ENCODE peak calls at places on chromosome 13, in six cellular contexts. K, C, S, J, P and X are unnamed samples.

GRCh38 chr13:93066187-93066586 is 160.4 kb upstream of the GPC6 start:
- DNase-seq in S (no peak), J (no peak), P (no peak), C (peak), K (no peak), X (peak)

GRCh38 chr13:63433546-63434150 is 2018.0 kb upstream of the PCDH20 start:
- DNase-seq in K (no peak), J (peak), P (no peak), S (no peak), C (peak), X (peak)

GRCh38 chr13:91652389-91652788 is 254.0 kb downstream of the GPC5 start:
- DNase-seq in P (no peak), S (no peak), K (no peak), J (peak), C (no peak), X (no peak)

GRCh38 chr13:33125821-33126570 is 109.8 kb downstream of the KL start:
- DNase-seq in S (no peak), K (no peak), C (peak), P (no peak), J (peak), X (peak)

GRCh38 chr13:112684444-112684843 is 5.4 kb upstream of the ATP11A start:
- DNase-seq in C (no peak), J (no peak), S (no peak), P (no peak), K (no peak), X (no peak)

GRCh38 chr13:98111168-98112098 is 31.5 kb upstream of the FARP1 start:
- DNase-seq in P (no peak), S (no peak), K (peak), J (no peak), C (no peak), X (no peak)

GRCh38 chr13:104773775-104774174 is 1707.6 kb upstream of the SLC10A2 start:
- DNase-seq in J (peak), P (peak), C (peak), K (no peak), S (no peak), X (peak)

GRCh38 chr13:66425741-66426140 is 804.4 kb downstream of the PCDH9 start:
- DNase-seq in K (no peak), J (no peak), C (peak), S (no peak), P (no peak), X (no peak)

GRCh38 chr13:112983428-112984196 is 14.6 kb downstream of the MCF2L start:
- DNase-seq in S (no peak), K (no peak), J (no peak), C (no peak), P (no peak), X (no peak)

GRCh38 chr13:59468396-59468795 is 695.3 kb downstream of the DIAPH3 start:
- DNase-seq in C (no peak), S (no peak), P (no peak), J (no peak), K (no peak), X (no peak)

GRCh38 chr13:29165840-29166239 is 345.7 kb downstream of the MTUS2 start:
- DNase-seq in K (no peak), P (no peak), S (no peak), C (no peak), J (no peak), X (no peak)

GRCh38 chr13:27923794-27924528 is 4.2 kb downstream of the PDX1 start:
- DNase-seq in P (peak), K (peak), C (no peak), S (no peak), J (no peak), X (no peak)

GRCh38 chr13:94435604-94436226 is 43.8 kb downstream of the DCT start:
- DNase-seq in C (no peak), J (peak), K (no peak), S (no peak), P (peak), X (peak)

GRCh38 chr13:67515895-67516294 is 285.8 kb upstream of the PCDH9 start:
- DNase-seq in J (peak), P (no peak), C (peak), S (no peak), K (no peak), X (peak)

GRCh38 chr13:38641164-38641948 is 45.5 kb upstream of the FREM2 start:
- DNase-seq in S (no peak), K (no peak), C (no peak), J (no peak), P (no peak), X (peak)

GRCh38 chr13:86986448-86986847 is 684.7 kb upstream of the SLITRK5 start:
- DNase-seq in C (no peak), K (no peak), J (no peak), P (no peak), S (no peak), X (no peak)

GRCh38 chr13:112447761-112448603 is 71.8 kb downstream of the SPACA7 start:
- DNase-seq in P (no peak), C (no peak), S (no peak), K (no peak), J (no peak), X (no peak)

GRCh38 chr13:83182845-83183244 is 699.4 kb downstream of the SLITRK1 start:
- DNase-seq in P (no peak), S (no peak), K (no peak), C (no peak), J (no peak), X (no peak)

GRCh38 chr13:82654851-82655517 is 1227.3 kb downstream of the SLITRK1 start:
- DNase-seq in J (peak), P (no peak), S (no peak), C (peak), K (no peak), X (no peak)

GRCh38 chr13:24802074-24802473 is 38.1 kb downstream of the RNF17 start:
- DNase-seq in J (peak), P (no peak), S (no peak), C (no peak), K (no peak), X (no peak)

GRCh38 chr13:95880346-95880745 is 172.9 kb downstream of the UGGT2 start:
- DNase-seq in P (no peak), K (no peak), J (no peak), S (no peak), C (no peak), X (no peak)

GRCh38 chr13:45082964-45083363 is 37.3 kb upstream of the GTF2F2 start:
- DNase-seq in C (peak), P (no peak), J (peak), K (no peak), S (no peak), X (peak)

GRCh38 chr13:80050252-80050651 is 290.7 kb downstream of the SPRY2 start:
- DNase-seq in C (no peak), S (no peak), J (no peak), K (no peak), P (no peak), X (no peak)

GRCh38 chr13:50893211-50893852 is 16.3 kb upstream of the RNASEH2B start:
- DNase-seq in K (no peak), S (no peak), P (peak), J (no peak), C (no peak), X (no peak)

GRCh38 chr13:101447852-101448251 is 4.6 kb upstream of the ITGBL1 start:
- DNase-seq in P (no peak), K (no peak), C (no peak), J (no peak), S (no peak), X (no peak)

GRCh38 chr13:114115191-114115671 is 17.2 kb downstream of the RASA3 start:
- DNase-seq in K (no peak), S (peak), C (peak), J (peak), P (no peak), X (peak)
- TF ChIP-seq CTCF in K (no peak), S (no peak), C (peak), J (no peak), P (no peak), X (peak)

GRCh38 chr13:110089815-110090214 is 217.1 kb downstream of the COL4A1 start:
- DNase-seq in C (no peak), P (no peak), S (no peak), K (no peak), J (peak), X (no peak)
- TF ChIP-seq CTCF in C (peak), P (no peak), S (no peak), K (peak), J (peak), X (peak)

DNA sequence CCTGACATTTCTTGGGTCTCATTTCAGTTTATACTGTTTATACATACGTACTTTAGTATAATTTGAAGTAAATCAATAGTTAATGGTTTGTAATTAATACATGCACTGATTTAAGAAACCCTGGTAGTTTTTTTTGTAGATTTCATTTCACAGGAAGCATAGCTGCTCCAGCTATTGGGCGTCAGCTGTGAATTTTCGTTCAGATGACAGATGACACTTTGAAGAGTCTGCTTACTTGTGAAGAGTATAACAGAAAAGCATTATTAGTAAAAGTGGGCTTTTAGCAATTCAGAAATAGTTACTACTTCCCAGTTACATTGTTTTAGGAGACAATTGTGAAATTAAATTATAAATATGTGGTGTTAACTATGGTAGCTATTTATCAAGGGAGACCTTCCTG is 44.4 kb downstream of the METTL21C start:
- DNase-seq in C (no peak), J (no peak), K (no peak), S (no peak), P (no peak), X (no peak)
- TF ChIP-seq CTCF in C (no peak), J (no peak), K (no peak), S (no peak), P (no peak), X (no peak)

DNA sequence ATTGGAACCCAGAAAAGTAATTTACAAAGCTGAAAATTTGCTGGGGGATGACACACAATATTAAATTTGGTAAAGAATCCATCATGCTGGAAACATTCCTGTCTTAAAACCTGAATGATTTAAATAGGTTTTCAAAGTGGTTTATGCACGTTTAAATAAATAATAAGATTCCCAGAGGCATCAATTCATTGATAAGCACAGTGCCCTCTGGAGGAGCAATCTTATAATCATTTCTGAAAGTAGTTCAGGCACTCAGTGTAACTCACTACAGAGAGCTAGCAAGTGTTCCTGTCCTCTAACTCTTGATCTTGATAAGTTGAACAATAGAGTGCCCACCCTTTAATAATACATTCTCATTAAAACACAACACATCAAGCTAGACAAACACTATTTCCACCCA is 43.5 kb upstream of the SHISA2 start:
- DNase-seq in S (no peak), J (no peak), C (no peak), P (no peak), K (no peak), X (no peak)
- TF ChIP-seq CTCF in S (no peak), J (no peak), C (no peak), P (no peak), K (no peak), X (no peak)

DNA sequence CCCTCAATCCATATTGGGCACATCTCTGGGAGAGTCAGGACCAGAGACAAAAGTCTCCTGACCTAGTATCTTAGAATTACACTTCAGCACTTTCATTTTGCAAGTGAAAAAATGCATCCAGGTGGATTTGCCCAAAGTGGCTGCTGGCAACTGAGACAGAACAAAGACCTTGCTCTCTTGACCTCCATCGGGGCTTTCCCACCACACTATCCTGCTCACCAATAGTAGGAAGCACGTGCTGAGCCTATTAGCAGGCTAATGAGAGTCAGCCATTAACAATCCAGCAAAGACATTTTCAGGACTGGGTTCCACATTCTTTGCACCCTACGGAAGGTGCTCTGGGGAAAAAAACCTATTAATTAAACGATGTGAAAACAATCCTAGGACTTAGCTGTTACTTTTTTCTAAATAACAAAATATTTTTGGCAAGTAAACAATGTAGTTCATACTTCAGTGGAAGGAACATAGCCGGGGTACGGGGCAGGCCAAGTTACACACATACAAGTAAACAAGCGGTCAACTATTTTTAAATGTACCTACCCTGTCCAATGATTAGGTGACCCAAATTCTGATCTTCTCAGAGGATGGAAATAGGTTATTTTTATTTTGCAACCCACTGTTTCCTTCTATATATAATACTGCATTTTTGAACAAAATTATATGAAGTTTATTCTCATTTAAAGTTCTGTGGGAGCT is 78.6 kb downstream of the CDADC1 start:
- DNase-seq in K (no peak), S (no peak), J (no peak), C (no peak), P (no peak), X (no peak)
- TF ChIP-seq CTCF in K (no peak), S (no peak), J (no peak), C (no peak), P (no peak), X (no peak)